ENCODE peak calls at places on chromosomes 5 and 9, in six cellular contexts. K is neural progenitor cell, E is prostate gland, G is testis, S is SJCRH30, Q is uterus. M is an unnamed sample.

GRCh38 chr5:105101597-105101996 is 1539.0 kb upstream of the NUDT12 start:
- DNase-seq in K (no peak), E (no peak), G (no peak), S (no peak), Q (no peak), M (no peak)

GRCh38 chr5:39257554-39257953 is 38.2 kb upstream of the FYB1 start:
- DNase-seq in K (no peak), E (no peak), G (no peak), S (no peak), Q (no peak), M (no peak)

GRCh38 chr9:121073038-121073437 is 1.7 kb upstream of the CNTRL start:
- DNase-seq in K (no peak), E (no peak), G (peak; percentile 52), S (no peak), Q (peak; percentile 74), M (no peak)

GRCh38 chr5:98464737-98465330 is 308.6 kb upstream of the RGMB start:
- DNase-seq in K (no peak), E (no peak), G (no peak), S (no peak), Q (no peak), M (no peak)

GRCh38 chr5:127400524-127400923 is 109.9 kb downstream of the MEGF10 start:
- DNase-seq in K (no peak), E (no peak), G (no peak), S (peak; percentile 13), Q (no peak), M (no peak)

GRCh38 chr5:67880358-67880810 is 335.2 kb upstream of the PIK3R1 start:
- DNase-seq in K (no peak), E (no peak), G (no peak), S (no peak), Q (no peak), M (no peak)

GRCh38 chr9:108750656-108751175 is 105.1 kb downstream of the ACTL7B start:
- DNase-seq in K (no peak), E (no peak), G (no peak), S (no peak), Q (no peak), M (no peak)

GRCh38 chr9:97751510-97751909 is 54.4 kb upstream of the XPA start:
- DNase-seq in K (no peak), E (no peak), G (no peak), S (no peak), Q (no peak), M (no peak)

GRCh38 chr9:114348906-114349482 is 19.3 kb downstream of the ORM2 start:
- DNase-seq in K (peak; percentile 78), E (no peak), G (peak; percentile 48), S (peak; percentile 77), Q (peak; percentile 95), M (peak; percentile 95)

GRCh38 chr5:80369521-80369920 is 38.3 kb upstream of the ZFYVE16 start:
- DNase-seq in K (no peak), E (no peak), G (no peak), S (no peak), Q (no peak), M (no peak)

GRCh38 chr5:138504799-138505198 is 38.2 kb downstream of the ETF1 start:
- DNase-seq in K (no peak), E (peak; percentile 87), G (peak; percentile 49), S (no peak), Q (no peak), M (peak; percentile 90)

GRCh38 chr9:134551657-134552348 is 89.8 kb upstream of the COL5A1 start:
- DNase-seq in K (no peak), E (no peak), G (no peak), S (peak; percentile 86), Q (no peak), M (no peak)
- H3K27ac ChIP-seq in K (no peak overlapping the region), E (no peak overlapping the region), G (no peak overlapping the region), S (peak overlapping the region; percentile 63), Q (peak overlapping the region; percentile 40), M (no peak overlapping the region)

GRCh38 chr9:9215050-9215449 is 1397.8 kb downstream of the PTPRD start:
- DNase-seq in K (no peak), E (no peak), G (no peak), S (no peak), Q (no peak), M (no peak)
- H3K27ac ChIP-seq in K (no peak overlapping the region), E (no peak overlapping the region), G (no peak overlapping the region), S (no peak overlapping the region), Q (no peak overlapping the region), M (no peak overlapping the region)

GRCh38 chr9:124863371-124863831 is 1.5 kb downstream of the ARPC5L start:
- DNase-seq in K (no peak), E (peak; percentile 49), G (no peak), S (no peak), Q (no peak), M (peak; percentile 93)

GRCh38 chr9:124859803-124860581 is 1.8 kb downstream of the RPL35 start:
- DNase-seq in K (no peak), E (no peak), G (no peak), S (no peak), Q (no peak), M (no peak)

GRCh38 chr9:124861342-124862229 is at the start of the genes ARPC5L and RPL35:
- DNase-seq in K (peak; percentile 98), E (peak; percentile 94), G (peak; percentile 96), S (peak; percentile 98), Q (peak; percentile 92), M (peak; percentile 70)

GRCh38 chr9:124858330-124859046 is 3.3 kb downstream of the RPL35 start:
- DNase-seq in K (no peak), E (no peak), G (no peak), S (peak; percentile 90), Q (no peak), M (no peak)

GRCh38 chr9:124860582-124861341 is 995 bp downstream of the RPL35 start:
- DNase-seq in K (no peak), E (no peak), G (no peak), S (no peak), Q (no peak), M (no peak)
- H3K27ac ChIP-seq in K (no peak overlapping the region), E (peak overlapping the region; percentile 67), G (no peak overlapping the region), S (peak overlapping the region; percentile 96), Q (peak overlapping the region; percentile 80), M (peak overlapping the region; percentile 96)

DNA sequence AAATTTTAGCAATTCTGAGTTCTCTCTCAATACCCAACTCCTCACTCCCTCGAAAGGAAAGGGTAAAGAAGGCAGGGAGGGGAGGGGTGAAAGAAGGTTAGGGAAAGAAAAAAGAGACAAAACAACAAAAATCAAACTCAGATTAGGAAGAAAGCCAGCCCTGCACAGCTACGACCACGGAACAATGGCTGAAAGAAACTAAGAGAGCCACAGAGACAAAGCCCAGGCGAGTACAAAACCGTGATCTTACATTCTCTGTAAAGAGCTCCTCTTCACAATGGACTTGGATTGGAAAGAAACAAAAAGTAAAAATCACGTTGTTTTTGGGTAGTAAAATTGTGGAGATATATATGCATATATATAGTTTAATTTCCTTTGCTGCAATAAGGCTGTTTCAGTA is 17.1 kb downstream of the PSMB7 start:
- DNase-seq in K (peak; percentile 71), E (no peak), G (no peak), S (no peak), Q (no peak), M (no peak)
- H3K27ac ChIP-seq in K (peak overlapping the region; percentile 95), E (no peak overlapping the region), G (no peak overlapping the region), S (peak overlapping the region; percentile 93), Q (no peak overlapping the region), M (no peak overlapping the region)

GRCh38 chr5:14512574-14512973 is 69.0 kb upstream of the OTULINL start:
- DNase-seq in K (no peak), E (no peak), G (no peak), S (no peak), Q (no peak), M (no peak)

GRCh38 chr5:14509556-14509955 is 72.0 kb upstream of the OTULINL start:
- DNase-seq in K (no peak), E (no peak), G (no peak), S (no peak), Q (no peak), M (no peak)

GRCh38 chr5:14508046-14508445 is 73.5 kb upstream of the OTULINL start:
- DNase-seq in K (no peak), E (no peak), G (no peak), S (no peak), Q (no peak), M (no peak)

GRCh38 chr5:14510880-14511279 is 70.7 kb upstream of the OTULINL start:
- DNase-seq in K (no peak), E (no peak), G (no peak), S (no peak), Q (no peak), M (no peak)

GRCh38 chr5:14510156-14510734 is 71.3 kb upstream of the OTULINL start:
- DNase-seq in K (no peak), E (peak; percentile 45), G (peak; percentile 41), S (no peak), Q (no peak), M (no peak)
- H3K27ac ChIP-seq in K (no peak overlapping the region), E (peak overlapping the region; percentile 23), G (no peak overlapping the region), S (no peak overlapping the region), Q (no peak overlapping the region), M (no peak overlapping the region)